ENCODE peak calls at places on chromosomes 12 and 14, in five cellular contexts. S, I, K, C and M are unnamed samples.
A peak's percentile ranks its signal among the peaks of the same experiment; 100 is the strongest.

GRCh38 chr14:101456246-101457159 is 104.8 kb upstream of the DIO3 start:
- DNase-seq in S (no peak), I (peak; percentile 71), K (no peak), C (no peak), M (no peak)

GRCh38 chr12:79424109-79424721 is 266.5 kb downstream of the PAWR start:
- DNase-seq in S (no peak), I (no peak), K (peak; percentile 4), C (no peak), M (no peak)

GRCh38 chr14:97395068-97395467 is 597.9 kb downstream of the VRK1 start:
- DNase-seq in S (no peak), I (no peak), K (no peak), C (no peak), M (no peak)

GRCh38 chr12:53265783-53266182 is 2.3 kb upstream of the ESPL1 start:
- DNase-seq in S (no peak), I (no peak), K (no peak), C (no peak), M (no peak)

GRCh38 chr14:42806909-42807315 is 1200.2 kb downstream of the LRFN5 start:
- DNase-seq in S (no peak), I (no peak), K (no peak), C (no peak), M (no peak)

GRCh38 chr14:104450811-104451401 is 128.7 kb upstream of the C14orf180 start:
- DNase-seq in S (no peak), I (peak; percentile 24), K (no peak), C (no peak), M (no peak)

GRCh38 chr14:103260629-103261124 is 73.4 kb upstream of the EIF5 start:
- DNase-seq in S (no peak), I (no peak), K (peak; percentile 30), C (no peak), M (no peak)

GRCh38 chr12:2336409-2336829 is 283.6 kb downstream of the CACNA1C start:
- DNase-seq in S (no peak), I (no peak), K (no peak), C (peak; percentile 45), M (no peak)

GRCh38 chr12:533718-534117 is 74.0 kb downstream of the B4GALNT3 start:
- DNase-seq in S (no peak), I (no peak), K (no peak), C (no peak), M (no peak)

GRCh38 chr14:105050551-105050897 is 14.7 kb downstream of the GPR132 start:
- DNase-seq in S (no peak), I (no peak), K (peak; percentile 93), C (no peak), M (no peak)

GRCh38 chr12:42296503-42297109 is 29.3 kb downstream of the ZCRB1 start:
- DNase-seq in S (no peak), I (peak; percentile 59), K (peak; percentile 0), C (no peak), M (peak; percentile 29)

GRCh38 chr14:69796797-69797500 is at the start of gene SLC10A1:
- DNase-seq in S (no peak), I (no peak), K (no peak), C (no peak), M (no peak)

GRCh38 chr14:80930836-80931389 is 10.6 kb downstream of the CEP128 start:
- DNase-seq in S (no peak), I (no peak), K (no peak), C (peak; percentile 54), M (no peak)

GRCh38 chr14:94373708-94374107 is 14.7 kb downstream of the SERPINA1 start:
- DNase-seq in S (peak; percentile 45), I (peak; percentile 28), K (no peak), C (no peak), M (no peak)